ENCODE peak calls at places on chromosome 20, in six cellular contexts. One of them, this sample, is unnamed.
A peak's percentile ranks its signal among the peaks of the same experiment; 100 is the strongest.

GRCh38 chr20:33740189-33740588 is 8.4 kb downstream of the ZNF341 start:
- DNase-seq in uterus: no peak
- DNase-seq in breast epithelium: no peak
- DNase-seq in kidney: no peak
- DNase-seq in GM12878: no peak
- DNase-seq in omental fat pad: no peak
- DNase-seq in this sample: no peak

GRCh38 chr20:10356628-10357027 is 77.4 kb downstream of the MKKS start:
- DNase-seq in kidney: no peak
- DNase-seq in uterus: no peak
- DNase-seq in omental fat pad: no peak
- DNase-seq in breast epithelium: no peak
- DNase-seq in GM12878: no peak
- DNase-seq in this sample: no peak

GRCh38 chr20:20024942-20025341 is 7.8 kb downstream of the NAA20 start:
- DNase-seq in uterus: no peak
- DNase-seq in breast epithelium: no peak
- DNase-seq in omental fat pad: no peak
- DNase-seq in kidney: no peak
- DNase-seq in GM12878: no peak
- DNase-seq in this sample: no peak

GRCh38 chr20:32067234-32067821 is 15.3 kb downstream of the HCK start:
- DNase-seq in kidney: no peak
- DNase-seq in breast epithelium: no peak
- DNase-seq in uterus: no peak
- DNase-seq in GM12878: no peak
- DNase-seq in omental fat pad: no peak
- DNase-seq in this sample: no peak

GRCh38 chr20:48538058-48538825 is 289.6 kb downstream of the PREX1 start:
- DNase-seq in omental fat pad: peak; percentile 38
- DNase-seq in breast epithelium: no peak
- DNase-seq in uterus: no peak
- DNase-seq in kidney: no peak
- DNase-seq in GM12878: no peak
- DNase-seq in this sample: peak; percentile 70

GRCh38 chr20:48705208-48706115 is 122.3 kb downstream of the PREX1 start:
- DNase-seq in omental fat pad: no peak
- DNase-seq in kidney: no peak
- DNase-seq in uterus: no peak
- DNase-seq in GM12878: no peak
- DNase-seq in breast epithelium: no peak
- DNase-seq in this sample: no peak

GRCh38 chr20:9021216-9021615 is 47.7 kb upstream of the PLCB4 start:
- DNase-seq in GM12878: no peak
- DNase-seq in breast epithelium: no peak
- DNase-seq in kidney: no peak
- DNase-seq in omental fat pad: no peak
- DNase-seq in uterus: no peak
- DNase-seq in this sample: no peak

GRCh38 chr20:60638430-60639098 is 613.5 kb upstream of the CDH4 start:
- DNase-seq in omental fat pad: no peak
- DNase-seq in GM12878: no peak
- DNase-seq in breast epithelium: no peak
- DNase-seq in uterus: no peak
- DNase-seq in kidney: no peak
- DNase-seq in this sample: no peak

GRCh38 chr20:38435555-38435939 is 419 bp upstream of the SNHG17 start:
- DNase-seq in uterus: no peak
- DNase-seq in GM12878: no peak
- DNase-seq in breast epithelium: no peak
- DNase-seq in kidney: no peak
- DNase-seq in omental fat pad: no peak
- DNase-seq in this sample: no peak
- TF ChIP-seq CTCF in uterus: no peak
- TF ChIP-seq CTCF in GM12878: no peak
- TF ChIP-seq CTCF in breast epithelium: no peak
- TF ChIP-seq CTCF in kidney: no peak
- TF ChIP-seq CTCF in omental fat pad: no peak
- TF ChIP-seq CTCF in this sample: no peak

GRCh38 chr20:52192296-52193007 is 873 bp upstream of the ZFP64 start:
- DNase-seq in breast epithelium: no peak
- DNase-seq in uterus: peak; percentile 17
- DNase-seq in omental fat pad: no peak
- DNase-seq in kidney: no peak
- DNase-seq in GM12878: peak; percentile 35
- DNase-seq in this sample: no peak
- TF ChIP-seq CTCF in breast epithelium: no peak
- TF ChIP-seq CTCF in uterus: no peak
- TF ChIP-seq CTCF in omental fat pad: no peak
- TF ChIP-seq CTCF in kidney: peak; percentile 13
- TF ChIP-seq CTCF in GM12878: peak; percentile 37
- TF ChIP-seq CTCF in this sample: no peak

GRCh38 chr20:57693002-57693582 is 16.7 kb downstream of the PMEPA1 start:
- DNase-seq in GM12878: no peak
- DNase-seq in kidney: peak; percentile 91
- DNase-seq in uterus: no peak
- DNase-seq in omental fat pad: no peak
- DNase-seq in breast epithelium: peak; percentile 77
- DNase-seq in this sample: peak; percentile 61
- TF ChIP-seq CTCF in GM12878: peak; percentile 36
- TF ChIP-seq CTCF in kidney: no peak
- TF ChIP-seq CTCF in uterus: no peak
- TF ChIP-seq CTCF in omental fat pad: no peak
- TF ChIP-seq CTCF in breast epithelium: peak; percentile 54
- TF ChIP-seq CTCF in this sample: no peak

GRCh38 chr20:605237-605636 is 4.9 kb downstream of the TCF15 start:
- DNase-seq in kidney: no peak
- DNase-seq in GM12878: no peak
- DNase-seq in uterus: no peak
- DNase-seq in breast epithelium: no peak
- DNase-seq in omental fat pad: no peak
- DNase-seq in this sample: no peak

GRCh38 chr20:600141-600540 is 10.0 kb downstream of the TCF15 start:
- DNase-seq in uterus: no peak
- DNase-seq in GM12878: no peak
- DNase-seq in breast epithelium: no peak
- DNase-seq in kidney: no peak
- DNase-seq in omental fat pad: no peak
- DNase-seq in this sample: no peak

GRCh38 chr20:602357-602970 is 7.6 kb downstream of the TCF15 start:
- DNase-seq in breast epithelium: no peak
- DNase-seq in uterus: no peak
- DNase-seq in GM12878: no peak
- DNase-seq in omental fat pad: no peak
- DNase-seq in kidney: no peak
- DNase-seq in this sample: no peak

GRCh38 chr20:600736-601135 is 9.4 kb downstream of the TCF15 start:
- DNase-seq in omental fat pad: no peak
- DNase-seq in GM12878: no peak
- DNase-seq in breast epithelium: no peak
- DNase-seq in uterus: no peak
- DNase-seq in kidney: no peak
- DNase-seq in this sample: no peak

GRCh38 chr20:603116-603640 is 6.9 kb downstream of the TCF15 start:
- DNase-seq in breast epithelium: peak; percentile 43
- DNase-seq in omental fat pad: no peak
- DNase-seq in uterus: no peak
- DNase-seq in kidney: no peak
- DNase-seq in GM12878: no peak
- DNase-seq in this sample: no peak
- TF ChIP-seq CTCF in breast epithelium: no peak
- TF ChIP-seq CTCF in omental fat pad: no peak
- TF ChIP-seq CTCF in uterus: no peak
- TF ChIP-seq CTCF in kidney: no peak
- TF ChIP-seq CTCF in GM12878: no peak
- TF ChIP-seq CTCF in this sample: no peak

GRCh38 chr20:11379257-11380011 is 538.3 kb upstream of the BTBD3 start:
- DNase-seq in kidney: peak; percentile 63
- DNase-seq in breast epithelium: no peak
- DNase-seq in uterus: no peak
- DNase-seq in GM12878: no peak
- DNase-seq in omental fat pad: no peak
- DNase-seq in this sample: peak; percentile 58
- TF ChIP-seq CTCF in kidney: no peak
- TF ChIP-seq CTCF in breast epithelium: no peak
- TF ChIP-seq CTCF in uterus: no peak
- TF ChIP-seq CTCF in GM12878: no peak
- TF ChIP-seq CTCF in omental fat pad: no peak
- TF ChIP-seq CTCF in this sample: no peak

DNA sequence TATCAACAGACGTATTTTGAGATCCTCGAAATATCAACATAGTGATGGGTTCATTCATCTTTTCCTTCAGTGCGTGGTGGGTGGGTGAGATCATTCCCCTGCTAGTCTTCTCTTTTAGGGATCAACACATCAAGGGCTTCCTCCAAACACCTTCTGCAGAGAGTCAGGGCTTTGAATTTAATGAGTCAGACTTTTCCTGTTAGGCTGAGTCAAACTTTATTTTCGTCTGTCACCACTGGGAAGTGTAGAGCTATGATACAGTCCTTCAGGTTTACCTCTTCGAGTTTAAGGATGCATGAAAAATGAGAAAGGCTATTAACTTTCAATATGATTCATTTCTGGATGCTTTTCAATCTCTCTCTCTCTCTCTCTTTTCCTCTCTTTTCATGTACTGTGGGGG is 189.1 kb downstream of the BMP2 start:
- DNase-seq in uterus: no peak
- DNase-seq in GM12878: no peak
- DNase-seq in omental fat pad: no peak
- DNase-seq in kidney: no peak
- DNase-seq in breast epithelium: no peak
- DNase-seq in this sample: no peak
- TF ChIP-seq CTCF in uterus: no peak
- TF ChIP-seq CTCF in GM12878: no peak
- TF ChIP-seq CTCF in omental fat pad: no peak
- TF ChIP-seq CTCF in kidney: no peak
- TF ChIP-seq CTCF in breast epithelium: no peak
- TF ChIP-seq CTCF in this sample: no peak

GRCh38 chr20:25309395-25310267 is 61.7 kb downstream of the PYGB start:
- DNase-seq in omental fat pad: no peak
- DNase-seq in GM12878: no peak
- DNase-seq in breast epithelium: no peak
- DNase-seq in uterus: peak; percentile 58
- DNase-seq in kidney: peak; percentile 79
- DNase-seq in this sample: no peak
- TF ChIP-seq CTCF in omental fat pad: no peak
- TF ChIP-seq CTCF in GM12878: no peak
- TF ChIP-seq CTCF in breast epithelium: no peak
- TF ChIP-seq CTCF in uterus: no peak
- TF ChIP-seq CTCF in kidney: no peak
- TF ChIP-seq CTCF in this sample: no peak

DNA sequence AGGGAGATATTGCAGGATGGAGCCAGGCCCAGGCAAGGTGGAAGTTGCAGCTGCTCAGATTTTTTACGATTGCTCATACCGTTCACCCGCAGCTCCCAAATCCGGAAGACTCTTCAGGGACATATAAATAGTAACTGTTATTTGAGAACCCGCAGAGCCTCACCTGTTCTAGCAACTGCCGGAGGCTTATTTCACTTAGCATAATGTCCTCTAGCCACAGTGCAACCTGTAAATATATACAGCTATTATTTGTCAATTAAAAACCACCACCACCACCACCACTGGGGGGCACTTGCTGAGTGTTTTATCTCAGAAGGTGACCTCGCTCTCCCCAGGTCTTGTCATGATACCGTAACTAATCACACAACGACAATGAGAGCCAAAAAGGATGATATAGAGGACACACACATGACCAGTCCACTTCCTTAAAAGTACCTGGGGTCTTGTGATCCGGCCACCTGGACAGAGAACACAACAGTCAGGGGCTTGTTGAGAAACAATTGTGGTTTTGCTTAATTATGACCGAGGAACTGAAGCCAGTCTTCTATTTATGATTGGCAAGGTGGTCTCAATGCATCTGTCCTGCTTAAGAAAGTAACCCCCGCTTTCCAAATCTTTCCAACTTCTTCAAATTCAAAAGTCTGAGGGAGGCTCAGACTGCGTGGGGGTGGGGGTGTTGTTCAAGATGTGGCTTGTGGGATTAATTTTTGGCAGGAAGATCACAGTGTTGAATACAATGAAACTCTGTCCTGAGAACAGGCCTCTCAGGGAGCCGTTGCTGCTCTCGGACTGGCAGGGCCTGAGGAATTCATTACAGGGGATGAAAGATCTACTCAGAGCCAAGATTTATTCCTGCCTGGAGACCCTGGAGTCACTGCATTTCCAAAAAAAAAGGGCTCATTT is 107.7 kb upstream of the PRND start:
- DNase-seq in breast epithelium: no peak
- DNase-seq in uterus: no peak
- DNase-seq in omental fat pad: peak; percentile 36
- DNase-seq in GM12878: peak; percentile 38
- DNase-seq in kidney: no peak
- DNase-seq in this sample: no peak
- TF ChIP-seq CTCF in breast epithelium: peak; percentile 29
- TF ChIP-seq CTCF in uterus: peak; percentile 39
- TF ChIP-seq CTCF in omental fat pad: no peak
- TF ChIP-seq CTCF in GM12878: peak; percentile 49
- TF ChIP-seq CTCF in kidney: peak; percentile 28
- TF ChIP-seq CTCF in this sample: no peak

GRCh38 chr20:46583411-46584214 is 33.2 kb upstream of the OCSTAMP start:
- DNase-seq in omental fat pad: no peak
- DNase-seq in breast epithelium: no peak
- DNase-seq in uterus: no peak
- DNase-seq in kidney: no peak
- DNase-seq in GM12878: no peak
- DNase-seq in this sample: no peak

GRCh38 chr20:46584508-46584907 is 34.1 kb upstream of the OCSTAMP start:
- DNase-seq in uterus: no peak
- DNase-seq in breast epithelium: no peak
- DNase-seq in GM12878: no peak
- DNase-seq in kidney: no peak
- DNase-seq in omental fat pad: no peak
- DNase-seq in this sample: no peak

GRCh38 chr20:46581386-46581785 is 30.9 kb upstream of the OCSTAMP start:
- DNase-seq in kidney: no peak
- DNase-seq in uterus: no peak
- DNase-seq in omental fat pad: no peak
- DNase-seq in GM12878: no peak
- DNase-seq in breast epithelium: no peak
- DNase-seq in this sample: no peak

GRCh38 chr20:46580613-46581012 is 30.2 kb upstream of the OCSTAMP start:
- DNase-seq in omental fat pad: no peak
- DNase-seq in uterus: no peak
- DNase-seq in GM12878: no peak
- DNase-seq in kidney: no peak
- DNase-seq in breast epithelium: no peak
- DNase-seq in this sample: no peak

DNA sequence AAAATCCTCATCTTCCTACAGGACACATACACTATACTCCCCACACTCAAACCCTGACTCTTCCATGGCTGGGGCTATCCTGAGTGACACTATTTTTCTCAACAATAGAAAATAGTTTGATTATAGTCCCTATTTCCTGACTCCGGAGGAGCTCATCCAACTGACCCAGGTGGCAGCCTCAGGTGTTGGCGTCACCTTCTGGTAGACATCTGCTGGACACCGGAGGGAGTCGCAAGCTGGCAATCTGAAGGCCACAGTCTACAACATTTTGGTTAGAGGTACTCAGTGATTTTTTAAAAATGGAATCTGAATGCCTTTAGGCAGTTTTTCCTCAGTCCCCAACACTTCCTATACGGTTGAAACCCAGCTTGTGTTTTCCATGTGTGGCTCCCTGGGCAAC is 32.2 kb upstream of the OCSTAMP start:
- DNase-seq in kidney: no peak
- DNase-seq in GM12878: no peak
- DNase-seq in uterus: no peak
- DNase-seq in breast epithelium: no peak
- DNase-seq in omental fat pad: no peak
- DNase-seq in this sample: no peak
- TF ChIP-seq CTCF in kidney: no peak
- TF ChIP-seq CTCF in GM12878: no peak
- TF ChIP-seq CTCF in uterus: no peak
- TF ChIP-seq CTCF in breast epithelium: no peak
- TF ChIP-seq CTCF in omental fat pad: no peak
- TF ChIP-seq CTCF in this sample: no peak

This sample was measured in mesothelial cell of epicardium.